ENCODE peak calls at places on chromosomes 11 and 22, in six cellular contexts. M is CD4-positive, CD25-positive, alpha-beta regulatory T cell; W is mesendoderm; G is colonic mucosa; J is BE2C; A is lung. T is an unnamed sample.
A peak's percentile ranks its signal among the peaks of the same experiment; 100 is the strongest.

GRCh38 chr11:34644669-34645406 is 23.9 kb downstream of the EHF start:
- DNase-seq in M (no peak), W (peak; percentile 18), G (no peak), J (no peak), A (no peak), T (no peak)

GRCh38 chr11:27228232-27228631 is 134.8 kb downstream of the CCDC34 start:
- DNase-seq in M (no peak), W (no peak), G (no peak), J (no peak), A (no peak), T (no peak)

GRCh38 chr11:47514825-47515647 is 37.9 kb downstream of the CELF1 start:
- DNase-seq in M (no peak), W (peak; percentile 71), G (no peak), J (no peak), A (no peak), T (no peak)

GRCh38 chr11:117915219-117915618 is 14.0 kb downstream of the TMPRSS13 start:
- DNase-seq in M (no peak), W (no peak), G (no peak), J (no peak), A (no peak), T (peak; percentile 57)

GRCh38 chr11:42890773-42891172 is 421.0 kb upstream of the API5 start:
- DNase-seq in M (no peak), W (no peak), G (no peak), J (peak; percentile 88), A (no peak), T (no peak)

GRCh38 chr22:49564054-49564453 is 263.6 kb downstream of the BRD1 start:
- DNase-seq in M (no peak), W (no peak), G (no peak), J (no peak), A (no peak), T (peak; percentile 10)

GRCh38 chr11:1010006-1010405 is 26.5 kb downstream of the MUC6 start:
- DNase-seq in M (no peak), W (no peak), G (no peak), J (no peak), A (no peak), T (no peak)

GRCh38 chr22:17077255-17077654 is 7.5 kb upstream of the IL17RA start:
- DNase-seq in M (no peak), W (no peak), G (no peak), J (no peak), A (no peak), T (no peak)

GRCh38 chr22:24265734-24266133 is 4.9 kb upstream of the SPECC1L start:
- DNase-seq in M (no peak), W (no peak), G (no peak), J (peak; percentile 70), A (no peak), T (no peak)

GRCh38 chr11:95456704-95457491 is 225.9 kb upstream of the SESN3 start:
- DNase-seq in M (no peak), W (peak; percentile 13), G (no peak), J (no peak), A (no peak), T (no peak)

GRCh38 chr11:94926271-94926625 is 47.1 kb downstream of the CWC15 start:
- DNase-seq in M (no peak), W (peak; percentile 41), G (no peak), J (no peak), A (no peak), T (no peak)

GRCh38 chr11:61976420-61976800 is 9.0 kb upstream of the FTH1 start:
- DNase-seq in M (no peak), W (no peak), G (no peak), J (no peak), A (no peak), T (no peak)

GRCh38 chr11:17972987-17973386 is 39.9 kb downstream of the SERGEF start:
- DNase-seq in M (no peak), W (peak; percentile 95), G (peak; percentile 20), J (peak; percentile 58), A (no peak), T (peak; percentile 64)

GRCh38 chr11:107564877-107565218 is 687 bp downstream of the ALKBH8 start:
- DNase-seq in M (no peak), W (no peak), G (no peak), J (no peak), A (no peak), T (no peak)

GRCh38 chr11:57885298-57886035 is 123.9 kb downstream of the CTNND1 start:
- DNase-seq in M (no peak), W (peak; percentile 59), G (no peak), J (no peak), A (no peak), T (peak; percentile 12)

GRCh38 chr11:45184640-45185039 is 38.2 kb downstream of the PRDM11 start:
- DNase-seq in M (no peak), W (no peak), G (no peak), J (no peak), A (no peak), T (no peak)

GRCh38 chr11:19800162-19800561 is 87.5 kb downstream of the NAV2 start:
- DNase-seq in M (no peak), W (no peak), G (no peak), J (no peak), A (no peak), T (peak; percentile 35)

GRCh38 chr11:1892116-1892515 is 421 bp upstream of the PRR33 start:
- DNase-seq in M (no peak), W (no peak), G (no peak), J (no peak), A (no peak), T (no peak)

GRCh38 chr11:34633990-34634725 is 13.3 kb downstream of the EHF start:
- DNase-seq in M (no peak), W (no peak), G (no peak), J (no peak), A (no peak), T (no peak)

GRCh38 chr11:10452211-10452767 is 2.8 kb upstream of the AMPD3 start:
- DNase-seq in M (no peak), W (no peak), G (peak; percentile 34), J (no peak), A (no peak), T (peak; percentile 0)

GRCh38 chr11:44112083-44112865 is 16.8 kb downstream of the EXT2 start:
- DNase-seq in M (no peak), W (no peak), G (no peak), J (peak; percentile 70), A (no peak), T (no peak)

GRCh38 chr11:115206365-115207022 is 297.7 kb downstream of the CADM1 start:
- DNase-seq in M (no peak), W (no peak), G (no peak), J (no peak), A (no peak), T (no peak)

GRCh38 chr11:101323997-101324396 is 194.4 kb upstream of the PGR start:
- DNase-seq in M (no peak), W (peak; percentile 40), G (no peak), J (no peak), A (no peak), T (no peak)

GRCh38 chr11:2316963-2317244 is 15.1 kb downstream of the TSPAN32 start:
- DNase-seq in M (no peak), W (no peak), G (no peak), J (no peak), A (no peak), T (no peak)

GRCh38 chr11:95996621-95997020 is 72.7 kb upstream of the MTMR2 start:
- DNase-seq in M (no peak), W (no peak), G (no peak), J (no peak), A (no peak), T (no peak)

GRCh38 chr11:46238078-46238966 is 39.1 kb upstream of the CREB3L1 start:
- DNase-seq in M (peak; percentile 44), W (peak; percentile 71), G (peak; percentile 63), J (peak; percentile 54), A (peak; percentile 64), T (peak; percentile 90)

GRCh38 chr22:28222976-28223375 is 303.9 kb upstream of the PITPNB start:
- DNase-seq in M (no peak), W (no peak), G (no peak), J (no peak), A (no peak), T (no peak)

GRCh38 chr11:80502511-80502910 is 1061.7 kb upstream of the TENM4 start:
- DNase-seq in M (no peak), W (peak; percentile 78), G (no peak), J (no peak), A (no peak), T (peak; percentile 10)

GRCh38 chr11:20962581-20962980 is 293.2 kb downstream of the NELL1 start:
- DNase-seq in M (no peak), W (no peak), G (no peak), J (no peak), A (no peak), T (no peak)

GRCh38 chr11:109422755-109423113 is 744 bp downstream of the C11orf87 start:
- DNase-seq in M (no peak), W (no peak), G (no peak), J (peak; percentile 23), A (no peak), T (peak; percentile 60)
- H3K4me3 ChIP-seq in M (no peak overlapping the region), W (peak overlapping the region; percentile 21), G (no peak overlapping the region), J (peak overlapping the region; percentile 45), A (no peak overlapping the region), T (peak overlapping the region; percentile 45)

DNA sequence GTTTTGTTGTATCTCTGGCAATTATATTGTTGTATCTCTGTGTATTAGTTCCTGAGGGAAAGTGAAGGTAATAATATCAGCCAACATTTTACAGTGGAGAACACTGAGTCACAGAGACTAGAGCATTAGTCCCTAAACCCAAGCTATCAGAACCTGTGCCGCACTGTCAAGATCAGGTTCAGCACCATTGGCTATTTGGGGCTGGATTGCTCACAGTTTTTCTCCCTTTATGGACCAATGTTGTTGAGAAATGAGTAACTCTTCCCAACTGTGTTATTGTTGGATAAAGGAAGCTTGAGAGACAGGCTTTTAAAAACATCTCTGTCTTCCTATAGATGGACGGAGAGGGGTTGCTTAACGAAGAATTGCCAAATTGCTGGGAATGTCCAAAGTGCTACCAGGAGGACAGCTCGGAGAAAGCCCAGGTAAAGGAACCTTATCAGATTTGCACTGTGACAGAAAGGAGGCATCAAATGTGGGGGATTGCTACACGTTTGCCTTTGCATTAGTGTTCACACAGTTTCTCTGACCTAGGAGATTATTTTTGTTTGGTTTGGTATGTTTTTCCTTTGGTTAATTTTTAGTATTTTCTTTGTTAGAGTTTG is 18.2 kb upstream of the GRK2 start:
- DNase-seq in M (no peak), W (no peak), G (no peak), J (no peak), A (no peak), T (peak; percentile 2)
- H3K36me3 ChIP-seq in M (peaks cover 97% of the 10 kb centered on the region), W (peaks cover 30% of the 10 kb centered on the region), G (peaks cover 53% of the 10 kb centered on the region), J (peaks cover 97% of the 10 kb centered on the region), A (peaks cover 66% of the 10 kb centered on the region), T (peaks cover 73% of the 10 kb centered on the region)

GRCh38 chr22:44330727-44331660 is 18.2 kb upstream of the SHISAL1 start:
- DNase-seq in M (no peak), W (no peak), G (no peak), J (no peak), A (no peak), T (peak; percentile 94)
- H3K27me3 ChIP-seq in M (peaks cover 15% of the 10 kb centered on the region), W (peaks cover 9% of the 10 kb centered on the region), G (peaks cover 30% of the 10 kb centered on the region), J (peaks cover 49% of the 10 kb centered on the region), A (peaks cover 9% of the 10 kb centered on the region), T (peaks cover 31% of the 10 kb centered on the region)

GRCh38 chr22:46761017-46761416 is 1.4 kb upstream of the TBC1D22A start:
- DNase-seq in M (no peak), W (no peak), G (no peak), J (no peak), A (no peak), T (no peak)
- H3K4me3 ChIP-seq in M (no peak overlapping the region), W (no peak overlapping the region), G (no peak overlapping the region), J (peak overlapping the region; percentile 92), A (no peak overlapping the region), T (no peak overlapping the region)

GRCh38 chr11:60929774-60930173 is 5.5 kb downstream of the TMEM132A start:
- DNase-seq in M (no peak), W (no peak), G (no peak), J (no peak), A (no peak), T (no peak)
- H3K36me3 ChIP-seq in M (no peaks in the 10 kb centered on the region), W (peaks cover 2% of the 10 kb centered on the region), G (no peaks in the 10 kb centered on the region), J (peaks cover 14% of the 10 kb centered on the region), A (peaks cover 1% of the 10 kb centered on the region), T (peaks cover 16% of the 10 kb centered on the region)

GRCh38 chr22:38968801-38969200 is 11.4 kb downstream of the APOBEC3A start:
- DNase-seq in M (no peak), W (no peak), G (no peak), J (no peak), A (no peak), T (no peak)
- H3K27me3 ChIP-seq in M (no peaks in the 10 kb centered on the region), W (no peaks in the 10 kb centered on the region), G (no peaks in the 10 kb centered on the region), J (peaks cover 5% of the 10 kb centered on the region), A (no peaks in the 10 kb centered on the region), T (no peaks in the 10 kb centered on the region)